ENCODE peak calls at places on chromosomes 13 and 19, in six cellular contexts. One of them, this sample, is unnamed.
A peak's percentile ranks its signal among the peaks of the same experiment; 100 is the strongest.

GRCh38 chr13:39599842-39600241 is 3.2 kb downstream of the LHFPL6 start:
- DNase-seq in body of pancreas: no peak
- DNase-seq in A549: no peak
- DNase-seq in transverse colon: no peak
- DNase-seq in AG04450: no peak
- DNase-seq in cardiac fibroblast: peak; percentile 51
- DNase-seq in this sample: peak; percentile 77

GRCh38 chr19:51071006-51071405 is 6.1 kb upstream of the KLK13 start:
- DNase-seq in AG04450: no peak
- DNase-seq in body of pancreas: no peak
- DNase-seq in A549: no peak
- DNase-seq in cardiac fibroblast: no peak
- DNase-seq in transverse colon: no peak
- DNase-seq in this sample: no peak

GRCh38 chr13:114077121-114077937 is 55.1 kb downstream of the RASA3 start:
- DNase-seq in AG04450: no peak
- DNase-seq in body of pancreas: no peak
- DNase-seq in transverse colon: no peak
- DNase-seq in A549: no peak
- DNase-seq in cardiac fibroblast: no peak
- DNase-seq in this sample: no peak

GRCh38 chr13:113803409-113804016 is 44.5 kb downstream of the TMEM255B start:
- DNase-seq in transverse colon: no peak
- DNase-seq in A549: no peak
- DNase-seq in body of pancreas: no peak
- DNase-seq in AG04450: no peak
- DNase-seq in cardiac fibroblast: no peak
- DNase-seq in this sample: no peak

GRCh38 chr13:73698859-73699258 is 435.3 kb downstream of the KLF12 start:
- DNase-seq in A549: no peak
- DNase-seq in AG04450: no peak
- DNase-seq in body of pancreas: no peak
- DNase-seq in cardiac fibroblast: peak; percentile 32
- DNase-seq in transverse colon: no peak
- DNase-seq in this sample: no peak

GRCh38 chr13:24032252-24032651 is 128.3 kb upstream of the SPATA13 start:
- DNase-seq in A549: no peak
- DNase-seq in body of pancreas: no peak
- DNase-seq in transverse colon: no peak
- DNase-seq in cardiac fibroblast: peak; percentile 83
- DNase-seq in AG04450: peak; percentile 65
- DNase-seq in this sample: peak; percentile 98

GRCh38 chr19:34188388-34188787 is 16.1 kb downstream of the LSM14A start:
- DNase-seq in A549: no peak
- DNase-seq in transverse colon: no peak
- DNase-seq in cardiac fibroblast: peak; percentile 19
- DNase-seq in AG04450: no peak
- DNase-seq in body of pancreas: no peak
- DNase-seq in this sample: no peak

GRCh38 chr19:38531515-38531914 is 86.2 kb downstream of the MAP4K1 start:
- DNase-seq in cardiac fibroblast: no peak
- DNase-seq in transverse colon: no peak
- DNase-seq in AG04450: no peak
- DNase-seq in A549: no peak
- DNase-seq in body of pancreas: no peak
- DNase-seq in this sample: no peak

GRCh38 chr13:21033224-21033855 is 28.0 kb downstream of the LATS2 start:
- DNase-seq in cardiac fibroblast: peak; percentile 73
- DNase-seq in AG04450: no peak
- DNase-seq in transverse colon: peak; percentile 35
- DNase-seq in A549: no peak
- DNase-seq in body of pancreas: peak; percentile 81
- DNase-seq in this sample: peak; percentile 58

GRCh38 chr19:15251749-15252397 is 19.6 kb upstream of the EPHX3 start:
- DNase-seq in cardiac fibroblast: peak; percentile 95
- DNase-seq in A549: peak; percentile 58
- DNase-seq in body of pancreas: peak; percentile 60
- DNase-seq in AG04450: peak; percentile 90
- DNase-seq in transverse colon: peak; percentile 67
- DNase-seq in this sample: peak; percentile 98

GRCh38 chr13:31485183-31485582 is 254.1 kb upstream of the RXFP2 start:
- DNase-seq in cardiac fibroblast: peak; percentile 78
- DNase-seq in A549: no peak
- DNase-seq in transverse colon: no peak
- DNase-seq in AG04450: no peak
- DNase-seq in body of pancreas: no peak
- DNase-seq in this sample: peak; percentile 62

GRCh38 chr13:73693215-73693614 is 441.0 kb downstream of the KLF12 start:
- DNase-seq in A549: no peak
- DNase-seq in AG04450: no peak
- DNase-seq in body of pancreas: no peak
- DNase-seq in transverse colon: no peak
- DNase-seq in cardiac fibroblast: no peak
- DNase-seq in this sample: peak; percentile 6

GRCh38 chr13:35470671-35471465 is 5.6 kb downstream of the MAB21L1 start:
- DNase-seq in transverse colon: peak; percentile 9
- DNase-seq in AG04450: no peak
- DNase-seq in body of pancreas: no peak
- DNase-seq in cardiac fibroblast: peak; percentile 32
- DNase-seq in A549: no peak
- DNase-seq in this sample: peak; percentile 53

GRCh38 chr19:30421571-30421970 is 49.4 kb downstream of the ZNF536 start:
- DNase-seq in body of pancreas: no peak
- DNase-seq in cardiac fibroblast: no peak
- DNase-seq in A549: no peak
- DNase-seq in AG04450: no peak
- DNase-seq in transverse colon: no peak
- DNase-seq in this sample: no peak

GRCh38 chr19:35395762-35396199 is 24.9 kb downstream of the GPR42 start:
- DNase-seq in body of pancreas: peak; percentile 95
- DNase-seq in cardiac fibroblast: no peak
- DNase-seq in AG04450: no peak
- DNase-seq in A549: no peak
- DNase-seq in transverse colon: peak; percentile 20
- DNase-seq in this sample: no peak

GRCh38 chr13:98909016-98909415 is 68.8 kb downstream of the DOCK9 start:
- DNase-seq in cardiac fibroblast: peak; percentile 75
- DNase-seq in transverse colon: no peak
- DNase-seq in body of pancreas: no peak
- DNase-seq in AG04450: no peak
- DNase-seq in A549: no peak
- DNase-seq in this sample: peak; percentile 18

GRCh38 chr19:17049711-17050280 is 23.2 kb upstream of the CPAMD8 start:
- DNase-seq in AG04450: peak; percentile 41
- DNase-seq in cardiac fibroblast: peak; percentile 61
- DNase-seq in transverse colon: peak; percentile 33
- DNase-seq in body of pancreas: no peak
- DNase-seq in A549: no peak
- DNase-seq in this sample: peak; percentile 70

GRCh38 chr13:99572921-99573320 is 71.6 kb downstream of the TM9SF2 start:
- DNase-seq in body of pancreas: no peak
- DNase-seq in A549: no peak
- DNase-seq in transverse colon: no peak
- DNase-seq in cardiac fibroblast: no peak
- DNase-seq in AG04450: no peak
- DNase-seq in this sample: peak; percentile 9

GRCh38 chr13:44231786-44232516 is 141.7 kb upstream of the SERP2 start:
- DNase-seq in A549: peak; percentile 84
- DNase-seq in transverse colon: peak; percentile 76
- DNase-seq in AG04450: peak; percentile 74
- DNase-seq in body of pancreas: peak; percentile 88
- DNase-seq in cardiac fibroblast: peak; percentile 99
- DNase-seq in this sample: peak; percentile 99

GRCh38 chr19:38700933-38701454 is 43.3 kb downstream of the CAPN12 start:
- DNase-seq in AG04450: no peak
- DNase-seq in A549: no peak
- DNase-seq in body of pancreas: no peak
- DNase-seq in transverse colon: no peak
- DNase-seq in cardiac fibroblast: no peak
- DNase-seq in this sample: no peak

GRCh38 chr19:10238172-10238783 is 7.1 kb upstream of the S1PR2 start:
- DNase-seq in cardiac fibroblast: peak; percentile 81
- DNase-seq in AG04450: peak; percentile 91
- DNase-seq in transverse colon: peak; percentile 49
- DNase-seq in body of pancreas: peak; percentile 42
- DNase-seq in A549: peak; percentile 26
- DNase-seq in this sample: peak; percentile 97

GRCh38 chr19:7993560-7993959 is 11.9 kb downstream of the ELAVL1 start:
- DNase-seq in AG04450: no peak
- DNase-seq in transverse colon: no peak
- DNase-seq in A549: no peak
- DNase-seq in cardiac fibroblast: no peak
- DNase-seq in body of pancreas: no peak
- DNase-seq in this sample: no peak

GRCh38 chr13:71831716-71832115 is 35.3 kb downstream of the DACH1 start:
- DNase-seq in A549: no peak
- DNase-seq in cardiac fibroblast: no peak
- DNase-seq in body of pancreas: no peak
- DNase-seq in transverse colon: no peak
- DNase-seq in AG04450: no peak
- DNase-seq in this sample: no peak

GRCh38 chr13:80957019-80957650 is 616.2 kb upstream of the SPRY2 start:
- DNase-seq in transverse colon: no peak
- DNase-seq in AG04450: no peak
- DNase-seq in cardiac fibroblast: peak; percentile 7
- DNase-seq in body of pancreas: no peak
- DNase-seq in A549: no peak
- DNase-seq in this sample: no peak

GRCh38 chr19:18418034-18418724 is 1.0 kb upstream of the SSBP4 start:
- DNase-seq in AG04450: no peak
- DNase-seq in A549: no peak
- DNase-seq in cardiac fibroblast: no peak
- DNase-seq in body of pancreas: no peak
- DNase-seq in transverse colon: no peak
- DNase-seq in this sample: peak; percentile 20

GRCh38 chr19:3575260-3575741 is 2.6 kb downstream of the HMG20B start:
- DNase-seq in body of pancreas: no peak
- DNase-seq in cardiac fibroblast: peak; percentile 51
- DNase-seq in AG04450: no peak
- DNase-seq in A549: no peak
- DNase-seq in transverse colon: no peak
- DNase-seq in this sample: no peak

GRCh38 chr13:43374621-43375020 is 351.2 kb downstream of the DNAJC15 start:
- DNase-seq in A549: no peak
- DNase-seq in body of pancreas: no peak
- DNase-seq in transverse colon: no peak
- DNase-seq in cardiac fibroblast: peak; percentile 44
- DNase-seq in AG04450: no peak
- DNase-seq in this sample: peak; percentile 74

GRCh38 chr13:83825676-83826075 is 56.6 kb downstream of the SLITRK1 start:
- DNase-seq in AG04450: no peak
- DNase-seq in body of pancreas: peak; percentile 23
- DNase-seq in A549: no peak
- DNase-seq in transverse colon: no peak
- DNase-seq in cardiac fibroblast: no peak
- DNase-seq in this sample: no peak

GRCh38 chr19:58328999-58329398 is 2.2 kb downstream of the ZSCAN22 start:
- DNase-seq in transverse colon: no peak
- DNase-seq in A549: no peak
- DNase-seq in body of pancreas: no peak
- DNase-seq in AG04450: no peak
- DNase-seq in cardiac fibroblast: no peak
- DNase-seq in this sample: no peak

GRCh38 chr13:109700176-109700575 is 86.2 kb downstream of the IRS2 start:
- DNase-seq in cardiac fibroblast: peak; percentile 67
- DNase-seq in body of pancreas: peak; percentile 40
- DNase-seq in AG04450: no peak
- DNase-seq in transverse colon: peak; percentile 91
- DNase-seq in A549: no peak
- DNase-seq in this sample: peak; percentile 24

GRCh38 chr19:41734585-41734984 is 20.7 kb upstream of the CEACAM6 start:
- DNase-seq in body of pancreas: no peak
- DNase-seq in cardiac fibroblast: no peak
- DNase-seq in AG04450: no peak
- DNase-seq in transverse colon: peak; percentile 87
- DNase-seq in A549: no peak
- DNase-seq in this sample: no peak

GRCh38 chr19:40366697-40367561 is 18.4 kb downstream of the PLD3 start:
- DNase-seq in A549: no peak
- DNase-seq in body of pancreas: no peak
- DNase-seq in transverse colon: no peak
- DNase-seq in cardiac fibroblast: no peak
- DNase-seq in AG04450: no peak
- DNase-seq in this sample: no peak
- H3K4me3 ChIP-seq in A549: no peak overlapping the region
- H3K4me3 ChIP-seq in body of pancreas: no peak overlapping the region
- H3K4me3 ChIP-seq in transverse colon: no peak overlapping the region
- H3K4me3 ChIP-seq in cardiac fibroblast: peak overlapping the region; percentile 51
- H3K4me3 ChIP-seq in AG04450: peak overlapping the region; percentile 76
- H3K4me3 ChIP-seq in this sample: no peak overlapping the region

GRCh38 chr19:49113762-49114629 is at the start of gene LIN7B:
- DNase-seq in A549: peak; percentile 94
- DNase-seq in body of pancreas: peak; percentile 78
- DNase-seq in AG04450: no peak
- DNase-seq in transverse colon: peak; percentile 74
- DNase-seq in cardiac fibroblast: peak; percentile 51
- DNase-seq in this sample: peak; percentile 46
- TF ChIP-seq CTCF in A549: peak; percentile 81
- TF ChIP-seq CTCF in body of pancreas: peak; percentile 80
- TF ChIP-seq CTCF in AG04450: peak; percentile 36
- TF ChIP-seq CTCF in transverse colon: peak; percentile 40
- TF ChIP-seq CTCF in cardiac fibroblast: no peak
- TF ChIP-seq CTCF in this sample: peak; percentile 32

GRCh38 chr19:55474269-55475265 is 1.9 kb upstream of the ZNF628 start:
- DNase-seq in A549: no peak
- DNase-seq in cardiac fibroblast: no peak
- DNase-seq in AG04450: no peak
- DNase-seq in body of pancreas: no peak
- DNase-seq in transverse colon: no peak
- DNase-seq in this sample: no peak

GRCh38 chr19:55472463-55472862 is 4.0 kb upstream of the ZNF628 start:
- DNase-seq in transverse colon: no peak
- DNase-seq in body of pancreas: no peak
- DNase-seq in A549: no peak
- DNase-seq in AG04450: no peak
- DNase-seq in cardiac fibroblast: peak; percentile 71
- DNase-seq in this sample: peak; percentile 60

GRCh38 chr19:55471266-55471665 is 5.2 kb upstream of the ZNF628 start:
- DNase-seq in cardiac fibroblast: no peak
- DNase-seq in body of pancreas: no peak
- DNase-seq in transverse colon: no peak
- DNase-seq in AG04450: no peak
- DNase-seq in A549: no peak
- DNase-seq in this sample: no peak

GRCh38 chr19:55473201-55473600 is 3.2 kb upstream of the ZNF628 start:
- DNase-seq in transverse colon: no peak
- DNase-seq in cardiac fibroblast: no peak
- DNase-seq in body of pancreas: no peak
- DNase-seq in A549: no peak
- DNase-seq in AG04450: no peak
- DNase-seq in this sample: no peak

GRCh38 chr19:55473613-55474012 is 2.8 kb upstream of the ZNF628 start:
- DNase-seq in A549: no peak
- DNase-seq in AG04450: no peak
- DNase-seq in cardiac fibroblast: no peak
- DNase-seq in body of pancreas: no peak
- DNase-seq in transverse colon: no peak
- DNase-seq in this sample: no peak
- H3K4me3 ChIP-seq in A549: no peak overlapping the region
- H3K4me3 ChIP-seq in AG04450: no peak overlapping the region
- H3K4me3 ChIP-seq in cardiac fibroblast: no peak overlapping the region
- H3K4me3 ChIP-seq in body of pancreas: no peak overlapping the region
- H3K4me3 ChIP-seq in transverse colon: no peak overlapping the region
- H3K4me3 ChIP-seq in this sample: no peak overlapping the region

GRCh38 chr19:4972509-4973230 is 3.8 kb downstream of the KDM4B start:
- DNase-seq in cardiac fibroblast: peak; percentile 64
- DNase-seq in A549: no peak
- DNase-seq in transverse colon: no peak
- DNase-seq in AG04450: no peak
- DNase-seq in body of pancreas: no peak
- DNase-seq in this sample: peak; percentile 59
- TF ChIP-seq CTCF in cardiac fibroblast: no peak
- TF ChIP-seq CTCF in A549: no peak
- TF ChIP-seq CTCF in transverse colon: no peak
- TF ChIP-seq CTCF in AG04450: no peak
- TF ChIP-seq CTCF in body of pancreas: no peak
- TF ChIP-seq CTCF in this sample: no peak

This sample was measured in fibroblast of the aortic adventitia.